ENCODE peak calls at places on chromosomes 2 and 18, in ten cellular contexts. L is mesothelial cell of epicardium; D is stimulated activated naive CD8-positive, alpha-beta T cell treated with anti-CD3 and anti-CD28 coated beads, Interleukin-15, Interleukin-2, amounts not matched to agents 100 U/mL and 50 U/mL, for 24 hours; U is activated T-cell treated with anti-CD3 and anti-CD28 coated beads, Interleukin-2, amount 50 U/mL, for 72 hours; Y is GDM1; R is SHP77; G is head of caudate nucleus; Z is EH; A is mucosa of descending colon; O is mucosa of gallbladder. H is an unnamed sample.

GRCh38 chr2:45849491-45850283 is 198.2 kb downstream of the PRKCE start:
- DNase-seq in U (peak; percentile 34), Z (peak; percentile 91), D (no peak), Y (no peak), G (no peak), L (no peak), O (peak; percentile 12), A (no peak), R (no peak), H (no peak)

GRCh38 chr2:97722227-97722626 is 8.9 kb downstream of the ZAP70 start:
- DNase-seq in A (no peak), U (no peak), L (no peak), Y (no peak), O (no peak), D (no peak), G (no peak), R (no peak), Z (peak; percentile 12), H (no peak)

GRCh38 chr18:8359076-8359475 is 250.2 kb upstream of the RAB12 start:
- DNase-seq in Y (no peak), R (no peak), O (no peak), D (no peak), A (no peak), G (peak; percentile 59), Z (no peak), L (no peak), U (no peak), H (no peak)

GRCh38 chr18:44682871-44683221 is 2.2 kb downstream of the SETBP1 start:
- DNase-seq in D (no peak), Y (no peak), O (no peak), R (no peak), G (no peak), U (no peak), Z (no peak), A (peak; percentile 26), L (no peak), H (no peak)

GRCh38 chr2:161321944-161322343 is 13.7 kb downstream of the PSMD14 start:
- DNase-seq in G (no peak), A (no peak), Y (no peak), R (no peak), Z (no peak), L (no peak), U (no peak), D (no peak), O (no peak), H (no peak)

GRCh38 chr2:173043466-173043865 is 32.2 kb upstream of the MAP3K20 start:
- DNase-seq in R (no peak), O (no peak), U (no peak), A (no peak), Y (no peak), G (peak; percentile 46), D (no peak), L (no peak), Z (no peak), H (no peak)

GRCh38 chr2:145724499-145724898 is 1204.6 kb upstream of the ZEB2 start:
- DNase-seq in Z (peak; percentile 29), A (no peak), R (no peak), L (no peak), U (no peak), Y (no peak), D (no peak), G (no peak), O (no peak), H (no peak)

GRCh38 chr2:105842555-105842954 is 97.8 kb downstream of the NCK2 start:
- DNase-seq in Y (no peak), L (no peak), U (peak; percentile 28), D (peak; percentile 60), R (no peak), O (no peak), G (no peak), Z (no peak), A (no peak), H (no peak)

GRCh38 chr2:238924496-238925195 is 76.8 kb downstream of the TWIST2 start:
- DNase-seq in Z (no peak), U (no peak), A (no peak), L (no peak), Y (no peak), R (no peak), G (no peak), O (no peak), D (no peak), H (no peak)

GRCh38 chr2:66427219-66427768 is 7.6 kb upstream of the MEIS1 start:
- DNase-seq in U (no peak), Z (no peak), R (peak; percentile 15), O (no peak), Y (no peak), L (no peak), A (no peak), D (no peak), G (no peak), H (no peak)

GRCh38 chr2:26900831-26901321 is 52.9 kb downstream of the DPYSL5 start:
- DNase-seq in R (no peak), G (peak; percentile 70), U (no peak), D (no peak), Z (no peak), L (no peak), Y (no peak), A (no peak), O (no peak), H (no peak)

GRCh38 chr2:31420936-31421335 is 6.4 kb upstream of the XDH start:
- DNase-seq in L (no peak), O (no peak), R (no peak), Z (peak; percentile 80), A (no peak), Y (no peak), G (no peak), U (no peak), D (no peak), H (no peak)

GRCh38 chr2:38945931-38946330 is 56.3 kb downstream of the ARHGEF33 start:
- DNase-seq in Y (no peak), A (no peak), L (no peak), G (no peak), Z (no peak), O (no peak), R (no peak), D (no peak), U (no peak), H (no peak)

GRCh38 chr2:64939332-64939917 is 49.8 kb upstream of the SLC1A4 start:
- DNase-seq in L (no peak), U (peak; percentile 19), Y (no peak), R (no peak), D (no peak), O (no peak), G (peak; percentile 54), Z (no peak), A (no peak), H (no peak)

GRCh38 chr2:9769171-9770005 is 73.9 kb upstream of the TAF1B start:
- DNase-seq in Z (no peak), D (peak; percentile 35), O (no peak), R (peak; percentile 48), Y (no peak), L (no peak), U (peak; percentile 47), A (no peak), G (peak; percentile 77), H (no peak)

GRCh38 chr2:12884713-12885282 is 168.1 kb downstream of the TRIB2 start:
- DNase-seq in Y (no peak), R (no peak), O (no peak), G (no peak), D (no peak), L (no peak), Z (peak; percentile 99), U (no peak), A (no peak), H (no peak)

GRCh38 chr2:69159988-69160387 is 147.0 kb downstream of the ANTXR1 start:
- DNase-seq in A (peak; percentile 66), U (no peak), Y (no peak), R (peak; percentile 2), L (no peak), G (no peak), Z (no peak), O (no peak), D (no peak), H (no peak)

H was measured in activated T-helper 1 cell treated with Interleukin-2 at 50 U/mL for 16 hours.